ENCODE peak calls at places on chromosomes 6 and 20, in nine cellular contexts. Y, S, G, E, D, V, H, P and U are unnamed samples.

GRCh38 chr6:36362551-36363389 is 24.7 kb downstream of the ETV7 start:
- DNase-seq in Y (no peak), V (no peak), G (no peak), H (no peak), S (no peak), D (no peak), P (no peak), E (no peak), U (peak)

GRCh38 chr20:63597651-63598478 is 23.8 kb upstream of the HELZ2 start:
- DNase-seq in D (no peak), G (no peak), E (no peak), S (no peak), H (no peak), V (no peak), P (no peak), Y (no peak), U (no peak)

GRCh38 chr20:33909331-33909921 is 84.3 kb upstream of the RALY start:
- DNase-seq in V (no peak), Y (no peak), G (no peak), D (peak), P (peak), H (peak), E (no peak), S (no peak), U (peak)

GRCh38 chr20:47501117-47501482 is 587 bp upstream of the NCOA3 start:
- DNase-seq in G (no peak), P (no peak), E (no peak), S (no peak), H (no peak), D (no peak), V (no peak), Y (no peak), U (no peak)

GRCh38 chr6:45637611-45638257 is 260.0 kb upstream of the SUPT3H start:
- DNase-seq in P (peak), V (no peak), D (no peak), S (no peak), E (no peak), H (no peak), Y (no peak), G (no peak), U (no peak)

GRCh38 chr6:56226946-56227879 is 20.2 kb downstream of the COL21A1 start:
- DNase-seq in D (no peak), H (peak), Y (no peak), S (no peak), V (no peak), E (no peak), G (no peak), P (peak), U (peak)

GRCh38 chr6:158409451-158409850 is 97.2 kb downstream of the TULP4 start:
- DNase-seq in E (no peak), S (no peak), D (no peak), G (no peak), V (no peak), Y (no peak), H (no peak), P (no peak), U (peak)

GRCh38 chr6:14765753-14766152 is 480.1 kb upstream of the JARID2 start:
- DNase-seq in E (no peak), P (no peak), Y (no peak), V (no peak), H (no peak), D (no peak), G (no peak), S (no peak), U (no peak)